ENCODE peak calls at places on chromosomes 7 and 10, in seven cellular contexts. A, T, I, S, F, U and K are unnamed samples.

GRCh38 chr10:19874791-19875190 is 58.6 kb downstream of the PLXDC2 start:
- DNase-seq in S (no peak), I (peak), A (no peak), T (no peak), F (no peak), U (no peak), K (no peak)

GRCh38 chr7:130486963-130487324 is 4.9 kb upstream of the MEST start:
- DNase-seq in S (no peak), A (no peak), T (no peak), F (no peak), U (no peak), I (no peak), K (no peak)

GRCh38 chr7:155787171-155787851 is 25.0 kb downstream of the SHH start:
- DNase-seq in A (no peak), I (no peak), S (no peak), F (peak), T (peak), U (peak), K (no peak)

GRCh38 chr10:118950190-118950658 is 79.3 kb upstream of the NANOS1 start:
- DNase-seq in A (no peak), U (no peak), I (no peak), S (no peak), T (no peak), F (no peak), K (no peak)

GRCh38 chr7:43700646-43701501 is 28.4 kb downstream of the COA1 start:
- DNase-seq in F (no peak), S (no peak), U (no peak), I (no peak), T (no peak), A (no peak), K (no peak)

GRCh38 chr10:62354941-62355340 is 19.2 kb upstream of the ZNF365 start:
- DNase-seq in A (no peak), F (no peak), U (peak), T (no peak), S (no peak), I (no peak), K (peak)

GRCh38 chr7:148609045-148609725 is 18.6 kb downstream of the C7orf33 start:
- DNase-seq in I (no peak), F (no peak), S (no peak), A (no peak), T (no peak), U (no peak), K (no peak)

GRCh38 chr7:77537595-77538185 is 595 bp downstream of the PTPN12 start:
- DNase-seq in A (peak), S (peak), U (peak), I (no peak), F (no peak), T (peak), K (no peak)

GRCh38 chr10:4770766-4771553 is 55.0 kb upstream of the AKR1E2 start:
- DNase-seq in I (peak), F (no peak), T (no peak), A (no peak), U (peak), S (no peak), K (peak)

GRCh38 chr7:435518-436366 is 83.9 kb downstream of the PDGFA start:
- DNase-seq in F (no peak), U (peak), I (peak), T (peak), A (peak), S (peak), K (no peak)

GRCh38 chr10:121452581-121452980 is 145.7 kb downstream of the FGFR2 start:
- DNase-seq in U (no peak), A (no peak), I (no peak), S (no peak), T (no peak), F (no peak), K (no peak)

GRCh38 chr10:91689731-91690168 is 56.9 kb upstream of the PPP1R3C start:
- DNase-seq in U (peak), S (peak), A (no peak), F (no peak), T (no peak), I (peak), K (peak)

GRCh38 chr7:99437946-99438572 is 539 bp downstream of the PTCD1 start:
- DNase-seq in T (no peak), U (no peak), A (no peak), I (no peak), S (no peak), F (no peak), K (no peak)

GRCh38 chr7:30171753-30172447 is 37.1 kb downstream of the MTURN start:
- DNase-seq in A (no peak), U (peak), S (no peak), T (no peak), I (peak), F (no peak), K (no peak)

GRCh38 chr7:6012355-6013104 is 3.5 kb downstream of the AIMP2 start:
- DNase-seq in T (peak), I (no peak), S (no peak), U (peak), F (no peak), A (no peak), K (no peak)

GRCh38 chr10:76036962-76037361 is 605.5 kb downstream of the LRMDA start:
- DNase-seq in F (no peak), S (no peak), I (no peak), A (no peak), T (peak), U (no peak), K (no peak)

GRCh38 chr7:157558516-157558874 is 221.7 kb downstream of the DNAJB6 start:
- DNase-seq in I (no peak), U (no peak), F (peak), T (peak), S (no peak), A (no peak), K (no peak)

GRCh38 chr10:6361869-6362268 is 159.1 kb downstream of the PFKFB3 start:
- DNase-seq in I (no peak), U (no peak), S (no peak), F (no peak), A (no peak), T (no peak), K (no peak)

GRCh38 chr7:75879771-75880184 is 944 bp downstream of the RHBDD2 start:
- DNase-seq in S (no peak), A (no peak), I (no peak), T (no peak), U (no peak), F (no peak), K (no peak)

GRCh38 chr7:99393363-99394187 is 14.8 kb downstream of the PDAP1 start:
- DNase-seq in I (no peak), F (no peak), A (peak), U (no peak), S (peak), T (no peak), K (no peak)

GRCh38 chr7:131909151-131909768 is 352.8 kb upstream of the PODXL start:
- DNase-seq in U (no peak), I (no peak), S (no peak), F (no peak), T (no peak), A (no peak), K (no peak)

GRCh38 chr10:91198781-91199180 is 21.7 kb upstream of the PCGF5 start:
- DNase-seq in T (no peak), A (no peak), S (no peak), U (peak), I (no peak), F (no peak), K (peak)

GRCh38 chr7:924541-925231 is 29.8 kb downstream of the ADAP1 start:
- DNase-seq in F (peak), I (no peak), S (peak), T (peak), U (no peak), A (peak), K (no peak)

GRCh38 chr7:13949450-13949849 is 40.0 kb downstream of the ETV1 start:
- DNase-seq in A (no peak), I (no peak), F (no peak), S (no peak), T (no peak), U (no peak), K (no peak)

GRCh38 chr7:360454-361100 is 70.6 kb downstream of the FOXL3 start:
- DNase-seq in S (peak), A (peak), T (no peak), F (no peak), U (no peak), I (no peak), K (no peak)

GRCh38 chr7:95264225-95264927 is 60.0 kb downstream of the PON1 start:
- DNase-seq in U (no peak), F (no peak), A (no peak), I (no peak), S (no peak), T (no peak), K (no peak)
- H3K4me3 ChIP-seq in U (no peak), F (no peak), A (no peak), I (no peak), S (no peak), T (no peak), K (no peak)

GRCh38 chr7:46493196-46493595 is 572.1 kb upstream of the IGFBP3 start:
- DNase-seq in A (no peak), U (no peak), T (no peak), S (no peak), I (no peak), F (no peak), K (no peak)
- TF ChIP-seq CTCF in A (no peak), U (no peak), T (no peak), S (peak), I (no peak), F (no peak), K (no peak)

GRCh38 chr10:101062231-101063161 is 707 bp downstream of the KAZALD1 start:
- DNase-seq in F (no peak), U (peak), T (peak), A (peak), I (no peak), S (peak), K (no peak)
- H3K4me3 ChIP-seq in F (peak), U (peak), T (peak), A (peak), I (peak), S (peak), K (peak)

DNA sequence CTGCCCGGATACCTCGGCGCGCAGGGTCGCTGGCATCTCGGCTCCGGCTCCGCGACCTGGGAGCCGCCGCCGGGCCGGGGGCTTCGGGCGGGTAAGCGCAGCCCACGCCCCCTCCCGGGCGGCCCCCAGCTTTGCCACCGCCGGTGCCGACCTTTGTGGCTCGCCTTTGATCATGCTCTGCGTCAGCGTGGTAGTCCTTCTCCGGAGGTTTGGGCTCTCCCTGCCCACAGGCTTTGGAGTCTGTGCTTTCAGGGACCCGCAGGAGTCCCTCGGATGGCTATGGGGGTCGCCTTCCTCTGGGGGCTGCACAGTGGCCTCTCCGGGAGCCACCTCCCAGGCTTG is 7.3 kb downstream of the ATP6V1F start:
- DNase-seq in S (no peak), T (no peak), U (no peak), I (no peak), F (no peak), A (no peak), K (no peak)
- TF ChIP-seq CTCF in S (no peak), T (no peak), U (no peak), I (no peak), F (no peak), A (no peak), K (no peak)

GRCh38 chr10:17237163-17237562 is 9.1 kb downstream of the VIM start:
- DNase-seq in I (no peak), F (no peak), U (no peak), A (no peak), T (no peak), S (no peak), K (no peak)
- H3K4me3 ChIP-seq in I (no peak), F (no peak), U (no peak), A (no peak), T (no peak), S (no peak), K (no peak)

GRCh38 chr10:132163278-132163765 is 23.4 kb upstream of the DPYSL4 start:
- DNase-seq in I (no peak), F (peak), U (no peak), T (no peak), S (no peak), A (peak), K (no peak)
- TF ChIP-seq CTCF in I (peak), F (no peak), U (no peak), T (no peak), S (peak), A (peak), K (no peak)

GRCh38 chr7:150520145-150520544 is 5.5 kb downstream of the GIMAP7 start:
- DNase-seq in U (no peak), S (no peak), T (no peak), A (no peak), I (no peak), F (no peak), K (no peak)
- H3K4me3 ChIP-seq in U (no peak), S (peak), T (no peak), A (peak), I (no peak), F (no peak), K (no peak)

GRCh38 chr10:70084189-70084588 is 31.5 kb downstream of the MACROH2A2 start:
- DNase-seq in S (no peak), U (no peak), F (no peak), T (no peak), A (no peak), I (no peak), K (no peak)
- TF ChIP-seq CTCF in S (no peak), U (no peak), F (no peak), T (no peak), A (no peak), I (no peak), K (no peak)